ENCODE peak calls at places on chromosomes 5 and 9, in nine cellular contexts. One of them, this sample, is unnamed.

GRCh38 chr5:153860482-153860881 is 178.2 kb downstream of the FAM114A2 start:
- DNase-seq in fibroblast of the aortic adventitia: no peak
- DNase-seq in NCI-H510A treated with DMSO at 0.1 percent for 48 hours: no peak
- DNase-seq in Ammon's horn: no peak
- DNase-seq in myocyte: peak; percentile 45
- DNase-seq in H7: no peak
- DNase-seq in CD4-positive, alpha-beta T cell: no peak
- DNase-seq in T1000: no peak
- DNase-seq in WTC11: no peak
- DNase-seq in this sample: no peak

GRCh38 chr5:177374211-177374610 is 10.0 kb upstream of the SLC34A1 start:
- DNase-seq in WTC11: no peak
- DNase-seq in fibroblast of the aortic adventitia: no peak
- DNase-seq in H7: no peak
- DNase-seq in T1000: no peak
- DNase-seq in CD4-positive, alpha-beta T cell: no peak
- DNase-seq in Ammon's horn: no peak
- DNase-seq in myocyte: no peak
- DNase-seq in NCI-H510A treated with DMSO at 0.1 percent for 48 hours: no peak
- DNase-seq in this sample: no peak

GRCh38 chr9:72983056-72983455 is 30.2 kb upstream of the ALDH1A1 start:
- DNase-seq in myocyte: no peak
- DNase-seq in WTC11: no peak
- DNase-seq in NCI-H510A treated with DMSO at 0.1 percent for 48 hours: no peak
- DNase-seq in CD4-positive, alpha-beta T cell: no peak
- DNase-seq in fibroblast of the aortic adventitia: no peak
- DNase-seq in T1000: no peak
- DNase-seq in Ammon's horn: peak; percentile 13
- DNase-seq in H7: no peak
- DNase-seq in this sample: no peak

GRCh38 chr9:112184211-112184610 is 9.1 kb upstream of the SUSD1 start:
- DNase-seq in Ammon's horn: no peak
- DNase-seq in CD4-positive, alpha-beta T cell: no peak
- DNase-seq in fibroblast of the aortic adventitia: no peak
- DNase-seq in H7: no peak
- DNase-seq in WTC11: no peak
- DNase-seq in T1000: no peak
- DNase-seq in myocyte: no peak
- DNase-seq in NCI-H510A treated with DMSO at 0.1 percent for 48 hours: no peak
- DNase-seq in this sample: no peak

GRCh38 chr5:135353952-135354721 is 44.9 kb downstream of the MACROH2A1 start:
- DNase-seq in CD4-positive, alpha-beta T cell: no peak
- DNase-seq in WTC11: no peak
- DNase-seq in myocyte: peak; percentile 74
- DNase-seq in Ammon's horn: peak; percentile 43
- DNase-seq in NCI-H510A treated with DMSO at 0.1 percent for 48 hours: no peak
- DNase-seq in H7: no peak
- DNase-seq in T1000: no peak
- DNase-seq in fibroblast of the aortic adventitia: peak; percentile 97
- DNase-seq in this sample: peak; percentile 73

GRCh38 chr9:130544364-130544763 is 35.0 kb upstream of the FUBP3 start:
- DNase-seq in WTC11: no peak
- DNase-seq in NCI-H510A treated with DMSO at 0.1 percent for 48 hours: no peak
- DNase-seq in H7: peak; percentile 54
- DNase-seq in T1000: no peak
- DNase-seq in fibroblast of the aortic adventitia: no peak
- DNase-seq in Ammon's horn: no peak
- DNase-seq in myocyte: no peak
- DNase-seq in CD4-positive, alpha-beta T cell: no peak
- DNase-seq in this sample: no peak

GRCh38 chr5:111299831-111300432 is 75.7 kb downstream of the CAMK4 start:
- DNase-seq in NCI-H510A treated with DMSO at 0.1 percent for 48 hours: no peak
- DNase-seq in WTC11: no peak
- DNase-seq in Ammon's horn: no peak
- DNase-seq in fibroblast of the aortic adventitia: no peak
- DNase-seq in T1000: no peak
- DNase-seq in CD4-positive, alpha-beta T cell: no peak
- DNase-seq in myocyte: no peak
- DNase-seq in H7: no peak
- DNase-seq in this sample: no peak

GRCh38 chr5:7801898-7802614 is 48.9 kb downstream of the CFAP90 start:
- DNase-seq in Ammon's horn: peak; percentile 75
- DNase-seq in T1000: no peak
- DNase-seq in WTC11: no peak
- DNase-seq in H7: no peak
- DNase-seq in myocyte: no peak
- DNase-seq in CD4-positive, alpha-beta T cell: no peak
- DNase-seq in NCI-H510A treated with DMSO at 0.1 percent for 48 hours: peak; percentile 46
- DNase-seq in fibroblast of the aortic adventitia: no peak
- DNase-seq in this sample: no peak

GRCh38 chr9:81871695-81872094 is 56.5 kb upstream of the SPATA31D4 start:
- DNase-seq in H7: no peak
- DNase-seq in T1000: no peak
- DNase-seq in fibroblast of the aortic adventitia: peak; percentile 70
- DNase-seq in NCI-H510A treated with DMSO at 0.1 percent for 48 hours: no peak
- DNase-seq in WTC11: no peak
- DNase-seq in CD4-positive, alpha-beta T cell: no peak
- DNase-seq in Ammon's horn: no peak
- DNase-seq in myocyte: peak; percentile 45
- DNase-seq in this sample: no peak

GRCh38 chr5:83474986-83475385 is 3.4 kb downstream of the VCAN start:
- DNase-seq in T1000: no peak
- DNase-seq in myocyte: peak; percentile 48
- DNase-seq in fibroblast of the aortic adventitia: no peak
- DNase-seq in Ammon's horn: no peak
- DNase-seq in WTC11: peak; percentile 32
- DNase-seq in CD4-positive, alpha-beta T cell: no peak
- DNase-seq in H7: peak; percentile 24
- DNase-seq in NCI-H510A treated with DMSO at 0.1 percent for 48 hours: no peak
- DNase-seq in this sample: no peak

GRCh38 chr9:93672622-93673270 is 96.4 kb downstream of the PHF2 start:
- DNase-seq in WTC11: peak; percentile 1
- DNase-seq in fibroblast of the aortic adventitia: peak; percentile 4
- DNase-seq in H7: peak; percentile 17
- DNase-seq in Ammon's horn: no peak
- DNase-seq in CD4-positive, alpha-beta T cell: no peak
- DNase-seq in T1000: no peak
- DNase-seq in NCI-H510A treated with DMSO at 0.1 percent for 48 hours: no peak
- DNase-seq in myocyte: no peak
- DNase-seq in this sample: no peak

GRCh38 chr9:109164040-109164439 is 3.0 kb downstream of the FRRS1L start:
- DNase-seq in fibroblast of the aortic adventitia: no peak
- DNase-seq in myocyte: no peak
- DNase-seq in NCI-H510A treated with DMSO at 0.1 percent for 48 hours: no peak
- DNase-seq in CD4-positive, alpha-beta T cell: no peak
- DNase-seq in Ammon's horn: no peak
- DNase-seq in T1000: no peak
- DNase-seq in WTC11: no peak
- DNase-seq in H7: no peak
- DNase-seq in this sample: no peak

GRCh38 chr5:58365791-58366190 is 94.1 kb downstream of the PLK2 start:
- DNase-seq in fibroblast of the aortic adventitia: no peak
- DNase-seq in H7: no peak
- DNase-seq in myocyte: no peak
- DNase-seq in Ammon's horn: no peak
- DNase-seq in NCI-H510A treated with DMSO at 0.1 percent for 48 hours: no peak
- DNase-seq in CD4-positive, alpha-beta T cell: no peak
- DNase-seq in T1000: no peak
- DNase-seq in WTC11: no peak
- DNase-seq in this sample: no peak

GRCh38 chr5:135667204-135667603 is 88.4 kb upstream of the CXCL14 start:
- DNase-seq in T1000: no peak
- DNase-seq in Ammon's horn: no peak
- DNase-seq in CD4-positive, alpha-beta T cell: no peak
- DNase-seq in NCI-H510A treated with DMSO at 0.1 percent for 48 hours: no peak
- DNase-seq in fibroblast of the aortic adventitia: no peak
- DNase-seq in myocyte: no peak
- DNase-seq in WTC11: no peak
- DNase-seq in H7: no peak
- DNase-seq in this sample: no peak

GRCh38 chr9:98385751-98386150 is 130.3 kb upstream of the TBC1D2 start:
- DNase-seq in fibroblast of the aortic adventitia: no peak
- DNase-seq in myocyte: no peak
- DNase-seq in CD4-positive, alpha-beta T cell: no peak
- DNase-seq in H7: no peak
- DNase-seq in T1000: no peak
- DNase-seq in Ammon's horn: no peak
- DNase-seq in NCI-H510A treated with DMSO at 0.1 percent for 48 hours: no peak
- DNase-seq in WTC11: no peak
- DNase-seq in this sample: no peak

GRCh38 chr5:504326-505148 is 19.7 kb downstream of the SLC9A3 start:
- DNase-seq in fibroblast of the aortic adventitia: no peak
- DNase-seq in Ammon's horn: no peak
- DNase-seq in WTC11: no peak
- DNase-seq in NCI-H510A treated with DMSO at 0.1 percent for 48 hours: no peak
- DNase-seq in CD4-positive, alpha-beta T cell: no peak
- DNase-seq in myocyte: no peak
- DNase-seq in T1000: no peak
- DNase-seq in H7: no peak
- DNase-seq in this sample: no peak

GRCh38 chr9:1429328-1429727 is 379.2 kb downstream of the DMRT2 start:
- DNase-seq in CD4-positive, alpha-beta T cell: no peak
- DNase-seq in T1000: no peak
- DNase-seq in Ammon's horn: peak; percentile 10
- DNase-seq in myocyte: no peak
- DNase-seq in H7: peak; percentile 56
- DNase-seq in NCI-H510A treated with DMSO at 0.1 percent for 48 hours: no peak
- DNase-seq in WTC11: peak; percentile 58
- DNase-seq in fibroblast of the aortic adventitia: no peak
- DNase-seq in this sample: no peak

GRCh38 chr9:136572003-136572595 is 26.3 kb upstream of the NOTCH1 start:
- DNase-seq in Ammon's horn: no peak
- DNase-seq in T1000: peak; percentile 50
- DNase-seq in WTC11: peak; percentile 93
- DNase-seq in CD4-positive, alpha-beta T cell: no peak
- DNase-seq in H7: peak; percentile 98
- DNase-seq in NCI-H510A treated with DMSO at 0.1 percent for 48 hours: no peak
- DNase-seq in myocyte: peak; percentile 86
- DNase-seq in fibroblast of the aortic adventitia: peak; percentile 58
- DNase-seq in this sample: no peak

This sample was measured in cerebellum.